ENCODE peak calls at places on chromosomes 7 and 10, in seven cellular contexts. O is hepatocyte; V is epithelial cell of esophagus; I is GM13976; N is CD8-positive, alpha-beta T cell; Q is kidney epithelial cell; Y is heart right ventricle. C is an unnamed sample.

GRCh38 chr7:5394264-5395105 is 29.1 kb downstream of the TNRC18 start:
- DNase-seq in O (peak; percentile 2), V (no peak), I (no peak), N (no peak), Q (no peak), Y (no peak), C (no peak)

GRCh38 chr7:57216340-57216739 is 84.1 kb upstream of the ZNF479 start:
- DNase-seq in O (no peak), V (no peak), I (no peak), N (no peak), Q (no peak), Y (no peak), C (no peak)

GRCh38 chr7:92837214-92837749 is 909 bp upstream of the CDK6 start:
- DNase-seq in O (no peak), V (peak; percentile 15), I (no peak), N (no peak), Q (no peak), Y (no peak), C (peak; percentile 18)

GRCh38 chr10:43170491-43170890 is 32.2 kb downstream of the CSGALNACT2 start:
- DNase-seq in O (peak; percentile 16), V (no peak), I (no peak), N (no peak), Q (no peak), Y (no peak), C (no peak)

GRCh38 chr7:155341463-155341983 is 43.8 kb downstream of the INSIG1 start:
- DNase-seq in O (no peak), V (no peak), I (no peak), N (no peak), Q (no peak), Y (no peak), C (no peak)

GRCh38 chr7:141243368-141243767 is 169.5 kb downstream of the TMEM178B start:
- DNase-seq in O (no peak), V (no peak), I (no peak), N (no peak), Q (no peak), Y (no peak), C (no peak)

GRCh38 chr7:45184326-45185027 is 26.9 kb downstream of the RAMP3 start:
- DNase-seq in O (no peak), V (no peak), I (no peak), N (peak; percentile 31), Q (no peak), Y (no peak), C (no peak)

GRCh38 chr10:63246361-63246760 is 113.2 kb downstream of the NRBF2 start:
- DNase-seq in O (no peak), V (no peak), I (no peak), N (no peak), Q (no peak), Y (no peak), C (no peak)

GRCh38 chr10:110919349-110919931 is at the start of gene SHOC2:
- DNase-seq in O (peak; percentile 89), V (peak; percentile 81), I (no peak), N (peak; percentile 97), Q (no peak), Y (peak; percentile 98), C (no peak)

GRCh38 chr10:88091490-88092061 is 228.2 kb downstream of the PTEN start:
- DNase-seq in O (no peak), V (peak; percentile 96), I (peak; percentile 62), N (peak; percentile 78), Q (no peak), Y (no peak), C (peak; percentile 80)

GRCh38 chr10:47452495-47453434 is 31.1 kb downstream of the ANXA8 start:
- DNase-seq in O (peak; percentile 12), V (no peak), I (peak; percentile 30), N (no peak), Q (no peak), Y (no peak), C (no peak)

GRCh38 chr10:16717617-16718395 is 99.4 kb downstream of the RSU1 start:
- DNase-seq in O (no peak), V (no peak), I (no peak), N (no peak), Q (no peak), Y (no peak), C (peak; percentile 25)

GRCh38 chr10:69748621-69749020 is 53.1 kb upstream of the COL13A1 start:
- DNase-seq in O (no peak), V (peak; percentile 43), I (no peak), N (no peak), Q (no peak), Y (no peak), C (peak; percentile 9)

GRCh38 chr7:125480762-125481161 is 551.1 kb upstream of the POT1 start:
- DNase-seq in O (no peak), V (no peak), I (no peak), N (no peak), Q (no peak), Y (no peak), C (no peak)

GRCh38 chr10:3173173-3173878 is 744 bp upstream of the PITRM1 start:
- DNase-seq in O (no peak), V (peak; percentile 98), I (no peak), N (peak; percentile 55), Q (no peak), Y (no peak), C (no peak)

GRCh38 chr7:136086712-136087111 is 109.6 kb upstream of the MTPN start:
- DNase-seq in O (peak; percentile 72), V (peak; percentile 83), I (no peak), N (no peak), Q (peak; percentile 32), Y (no peak), C (peak; percentile 79)

GRCh38 chr10:96998329-96998888 is 166.3 kb downstream of the LCOR start:
- DNase-seq in O (peak; percentile 75), V (peak; percentile 51), I (no peak), N (no peak), Q (no peak), Y (no peak), C (peak; percentile 64)

GRCh38 chr10:21528452-21529235 is 3.2 kb upstream of the SKIDA1 start:
- DNase-seq in O (no peak), V (no peak), I (no peak), N (no peak), Q (no peak), Y (no peak), C (peak; percentile 60)

GRCh38 chr10:69215405-69216176 is 4.5 kb upstream of the HKDC1 start:
- DNase-seq in O (no peak), V (no peak), I (no peak), N (no peak), Q (no peak), Y (no peak), C (no peak)

GRCh38 chr7:83677180-83677866 is 28.4 kb upstream of the SEMA3E start:
- DNase-seq in O (peak; percentile 74), V (peak; percentile 94), I (no peak), N (no peak), Q (peak; percentile 91), Y (no peak), C (peak; percentile 87)

GRCh38 chr7:151089893-151090730 is 3.8 kb downstream of the AGAP3 start:
- DNase-seq in O (peak; percentile 8), V (no peak), I (no peak), N (no peak), Q (no peak), Y (no peak), C (no peak)

GRCh38 chr7:127628445-127628844 is 10.5 kb upstream of the PAX4 start:
- DNase-seq in O (no peak), V (no peak), I (no peak), N (no peak), Q (no peak), Y (no peak), C (no peak)

GRCh38 chr7:127632276-127632910 is 14.5 kb upstream of the PAX4 start:
- DNase-seq in O (no peak), V (no peak), I (no peak), N (no peak), Q (no peak), Y (no peak), C (no peak)

DNA sequence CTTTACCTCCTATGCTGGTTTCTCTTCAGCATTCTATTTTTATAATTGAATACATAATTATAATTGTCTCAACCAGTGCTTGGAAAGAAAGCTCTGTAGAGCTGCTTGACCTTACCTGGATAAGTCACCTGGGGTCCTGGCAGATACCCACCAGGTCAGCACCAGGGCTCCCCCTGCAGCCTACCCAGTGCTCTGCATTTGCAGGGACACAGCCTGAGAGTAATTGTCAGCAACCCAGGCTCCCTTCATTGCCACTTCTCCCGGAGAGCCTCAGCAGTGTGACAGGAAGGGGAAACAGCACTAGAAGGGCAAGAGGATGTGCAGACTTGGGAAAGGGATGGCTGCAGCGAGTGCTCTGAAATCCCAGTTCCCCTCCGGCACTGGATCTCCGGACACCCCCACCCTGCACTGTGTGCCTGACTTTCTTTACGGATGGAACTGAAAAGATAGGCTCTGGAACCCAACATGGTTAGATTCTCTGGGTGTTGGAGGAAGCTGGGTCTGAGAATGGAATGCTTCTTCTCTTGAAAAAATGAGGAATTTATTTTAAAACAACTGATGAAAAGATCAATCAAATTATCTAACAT is 11.4 kb upstream of the PAX4 start:
- DNase-seq in O (peak; percentile 43), V (peak; percentile 37), I (no peak), N (peak; percentile 56), Q (no peak), Y (no peak), C (peak; percentile 35)
- TF ChIP-seq CTCF in O (peak; percentile 45), V (peak; percentile 49), I (peak; percentile 26), N (peak; percentile 31), Q (peak; percentile 58), Y (no peak), C (peak; percentile 34)

GRCh38 chr7:127158659-127159058 is 94.1 kb downstream of the GRM8 start:
- DNase-seq in O (no peak), V (peak; percentile 4), I (peak; percentile 28), N (no peak), Q (no peak), Y (no peak), C (peak; percentile 31)
- TF ChIP-seq CTCF in O (no peak), V (peak; percentile 30), I (no peak), N (peak; percentile 12), Q (peak; percentile 30), Y (no peak), C (peak; percentile 35)

DNA sequence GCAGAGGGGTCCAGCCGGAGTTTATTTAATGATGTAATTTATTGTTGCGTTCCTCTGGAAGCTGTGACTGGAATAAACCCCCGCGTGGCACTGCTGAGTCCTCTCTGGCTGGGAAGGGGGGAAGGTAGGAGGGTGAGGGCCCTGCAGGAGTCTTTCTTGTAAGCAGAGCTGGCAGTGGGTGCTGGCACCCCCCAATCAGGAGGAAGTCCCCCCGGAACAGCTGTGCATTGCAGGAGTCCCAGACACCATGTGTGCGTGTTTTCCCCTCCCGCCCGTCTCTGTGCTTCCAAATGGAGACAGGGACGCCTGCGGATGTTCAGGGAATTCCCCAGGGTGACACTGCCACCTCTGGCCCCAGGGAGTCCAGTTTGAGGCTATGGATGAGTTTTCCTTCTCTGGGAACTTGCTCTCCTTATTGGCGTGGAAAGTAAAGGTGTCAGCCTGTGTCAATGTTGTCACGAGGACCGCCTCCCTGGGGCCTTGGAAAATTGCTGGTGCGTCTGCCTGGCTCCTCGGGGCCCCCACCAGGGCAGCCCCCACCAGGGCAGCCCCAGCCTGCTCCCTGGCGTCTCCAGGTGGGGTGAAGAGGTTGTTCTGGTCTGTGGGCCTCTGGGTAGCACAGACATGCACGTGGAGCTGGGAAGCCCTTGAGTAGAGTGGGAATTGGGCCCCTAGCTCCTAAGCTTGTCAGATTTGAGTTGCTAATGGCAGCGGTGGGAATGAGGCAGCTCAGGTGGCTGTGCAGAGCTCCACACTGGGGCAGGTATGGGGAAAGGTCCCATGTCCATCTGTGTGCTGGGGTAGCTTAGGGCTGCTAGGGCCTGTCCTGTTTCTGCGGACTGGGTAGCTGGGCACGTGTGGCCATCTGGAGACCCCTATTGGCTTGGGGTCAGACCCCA is 2.7 kb downstream of the FZD9 start:
- DNase-seq in O (peak; percentile 47), V (no peak), I (no peak), N (no peak), Q (no peak), Y (no peak), C (peak; percentile 13)
- TF ChIP-seq CTCF in O (peak; percentile 21), V (peak; percentile 4), I (no peak), N (no peak), Q (peak; percentile 7), Y (no peak), C (no peak)

GRCh38 chr10:56623064-56623463 is 262.0 kb upstream of the ZWINT start:
- DNase-seq in O (no peak), V (no peak), I (no peak), N (no peak), Q (no peak), Y (no peak), C (no peak)
- TF ChIP-seq CTCF in O (no peak), V (no peak), I (no peak), N (no peak), Q (no peak), Y (no peak), C (no peak)

C was measured in MCF 10A.